ENCODE peak calls at places on chromosomes 16 and 17, in seven cellular contexts. N is AG04450; L is CD8-positive, alpha-beta T cell; W is cardiac fibroblast; M is stomach; V is HFF-Myc; I is GM23248. X is an unnamed sample.
A peak's percentile ranks its signal among the peaks of the same experiment; 100 is the strongest.

GRCh38 chr16:9185396-9185795 is 94.0 kb downstream of the HAPSTR1 start:
- DNase-seq in N (no peak), L (no peak), W (no peak), M (no peak), V (no peak), I (no peak), X (no peak)

GRCh38 chr17:66580601-66581385 is 254.1 kb upstream of the CACNG5 start:
- DNase-seq in N (no peak), L (no peak), W (peak; percentile 22), M (peak; percentile 34), V (peak; percentile 86), I (no peak), X (peak; percentile 46)

GRCh38 chr16:88194397-88195020 is 188.2 kb upstream of the ZNF469 start:
- DNase-seq in N (no peak), L (no peak), W (no peak), M (no peak), V (no peak), I (peak; percentile 79), X (peak; percentile 76)

GRCh38 chr17:55433029-55433628 is 11.5 kb upstream of the MMD start:
- DNase-seq in N (no peak), L (no peak), W (peak; percentile 56), M (no peak), V (no peak), I (peak; percentile 42), X (no peak)

GRCh38 chr16:68229431-68230175 is 6.3 kb downstream of the ESRP2 start:
- DNase-seq in N (peak; percentile 29), L (no peak), W (peak; percentile 73), M (peak; percentile 52), V (peak; percentile 31), I (peak; percentile 86), X (peak; percentile 81)

GRCh38 chr16:9114112-9114511 is 22.7 kb downstream of the HAPSTR1 start:
- DNase-seq in N (no peak), L (no peak), W (no peak), M (no peak), V (no peak), I (no peak), X (no peak)

GRCh38 chr16:86016201-86016965 is 117.4 kb downstream of the IRF8 start:
- DNase-seq in N (no peak), L (no peak), W (peak; percentile 74), M (no peak), V (no peak), I (peak; percentile 70), X (peak; percentile 35)

GRCh38 chr17:54980372-54980771 is 11.8 kb downstream of the STXBP4 start:
- DNase-seq in N (no peak), L (no peak), W (no peak), M (no peak), V (no peak), I (no peak), X (no peak)

GRCh38 chr17:74608511-74608910 is 15.0 kb downstream of the CD300E start:
- DNase-seq in N (no peak), L (no peak), W (no peak), M (no peak), V (no peak), I (no peak), X (no peak)

GRCh38 chr17:5031365-5032082 is 3.7 kb downstream of the SLC52A1 start:
- DNase-seq in N (peak; percentile 26), L (peak; percentile 77), W (peak; percentile 80), M (peak; percentile 81), V (peak; percentile 64), I (peak; percentile 86), X (peak; percentile 88)

GRCh38 chr16:29963021-29963743 is 1.3 kb downstream of the TMEM219 start:
- DNase-seq in N (no peak), L (no peak), W (no peak), M (no peak), V (no peak), I (no peak), X (no peak)

GRCh38 chr16:14579266-14579665 is 50.8 kb downstream of the PARN start:
- DNase-seq in N (no peak), L (no peak), W (peak; percentile 63), M (peak; percentile 41), V (no peak), I (no peak), X (no peak)

GRCh38 chr17:2068589-2069051 is 13.7 kb downstream of the HIC1 start:
- DNase-seq in N (no peak), L (no peak), W (peak; percentile 81), M (no peak), V (no peak), I (peak; percentile 63), X (no peak)

GRCh38 chr17:63701477-63702222 is 1.7 kb upstream of the LIMD2 start:
- DNase-seq in N (no peak), L (peak; percentile 68), W (no peak), M (peak; percentile 41), V (no peak), I (no peak), X (no peak)

GRCh38 chr16:66921758-66922450 is 3.2 kb upstream of the CDH16 start:
- DNase-seq in N (no peak), L (no peak), W (no peak), M (no peak), V (no peak), I (no peak), X (no peak)

GRCh38 chr17:37062036-37062435 is 113.3 kb downstream of the AATF start:
- DNase-seq in N (no peak), L (no peak), W (no peak), M (no peak), V (no peak), I (no peak), X (no peak)

GRCh38 chr17:29124931-29125270 is 55.3 kb downstream of the MYO18A start:
- DNase-seq in N (no peak), L (no peak), W (no peak), M (peak; percentile 96), V (no peak), I (no peak), X (peak; percentile 46)

GRCh38 chr17:56447166-56447565 is 146.3 kb upstream of the NOG start:
- DNase-seq in N (no peak), L (no peak), W (no peak), M (no peak), V (no peak), I (no peak), X (no peak)

GRCh38 chr17:75719732-75720131 is 1.5 kb upstream of the ITGB4 start:
- DNase-seq in N (no peak), L (no peak), W (no peak), M (no peak), V (no peak), I (no peak), X (no peak)

GRCh38 chr16:75695708-75696107 is 5.6 kb downstream of the DUXB start:
- DNase-seq in N (no peak), L (no peak), W (no peak), M (no peak), V (no peak), I (no peak), X (no peak)

GRCh38 chr16:16150117-16150877 is 73.0 kb downstream of the ABCC6 start:
- DNase-seq in N (peak; percentile 73), L (no peak), W (peak; percentile 48), M (no peak), V (peak; percentile 59), I (peak; percentile 53), X (peak; percentile 77)

GRCh38 chr17:27771576-27771975 is 28.8 kb downstream of the NOS2 start:
- DNase-seq in N (no peak), L (no peak), W (no peak), M (no peak), V (no peak), I (no peak), X (no peak)

GRCh38 chr17:9199474-9200196 is 178.3 kb downstream of the NTN1 start:
- DNase-seq in N (no peak), L (no peak), W (no peak), M (no peak), V (no peak), I (peak; percentile 18), X (no peak)

GRCh38 chr17:75830168-75831031 is 13.8 kb downstream of the UNC13D start:
- DNase-seq in N (no peak), L (peak; percentile 19), W (no peak), M (no peak), V (no peak), I (peak; percentile 20), X (no peak)

GRCh38 chr17:10149573-10150399 is 48.6 kb downstream of the GAS7 start:
- DNase-seq in N (no peak), L (no peak), W (peak; percentile 60), M (no peak), V (peak; percentile 77), I (peak; percentile 80), X (peak; percentile 82)

GRCh38 chr17:45424769-45425124 is 7.9 kb downstream of the ARHGAP27 start:
- DNase-seq in N (no peak), L (no peak), W (no peak), M (no peak), V (no peak), I (no peak), X (no peak)
- H3K4me3 ChIP-seq in N (no peak overlapping the region), L (no peak overlapping the region), W (no peak overlapping the region), M (peak overlapping the region; percentile 44), V (no peak overlapping the region), I (no peak overlapping the region), X (no peak overlapping the region)

GRCh38 chr17:7833795-7834553 is at the start of gene KDM6B:
- DNase-seq in N (peak; percentile 67), L (peak; percentile 77), W (peak; percentile 92), M (peak; percentile 95), V (no peak), I (peak; percentile 98), X (peak; percentile 89)
- H3K4me3 ChIP-seq in N (peak within 1 kb of the TSS; percentile 84), L (peak within 1 kb of the TSS; percentile 90), W (peak within 1 kb of the TSS; percentile 77), M (peak within 1 kb of the TSS; percentile 72), V (peak within 1 kb of the TSS; percentile 83), I (peak within 1 kb of the TSS; percentile 83), X (peak within 1 kb of the TSS; percentile 75)

GRCh38 chr16:80802902-80803301 is 1.5 kb downstream of the CDYL2 start:
- DNase-seq in N (no peak), L (no peak), W (no peak), M (no peak), V (no peak), I (no peak), X (no peak)
- H3K4me3 ChIP-seq in N (peak overlapping the region; percentile 68), L (no peak overlapping the region), W (peak overlapping the region; percentile 88), M (peak overlapping the region; percentile 65), V (no peak overlapping the region), I (peak overlapping the region; percentile 73), X (peak overlapping the region; percentile 28)

GRCh38 chr16:12144355-12144754 is 167.8 kb downstream of the SNX29 start:
- DNase-seq in N (no peak), L (no peak), W (no peak), M (no peak), V (no peak), I (no peak), X (no peak)

GRCh38 chr16:12145918-12146317 is 169.4 kb downstream of the SNX29 start:
- DNase-seq in N (no peak), L (no peak), W (no peak), M (no peak), V (no peak), I (no peak), X (no peak)

GRCh38 chr16:12149971-12150370 is 173.4 kb downstream of the SNX29 start:
- DNase-seq in N (no peak), L (no peak), W (no peak), M (no peak), V (no peak), I (no peak), X (no peak)

GRCh38 chr16:12147681-12148479 is 171.3 kb downstream of the SNX29 start:
- DNase-seq in N (no peak), L (no peak), W (no peak), M (no peak), V (no peak), I (no peak), X (no peak)

DNA sequence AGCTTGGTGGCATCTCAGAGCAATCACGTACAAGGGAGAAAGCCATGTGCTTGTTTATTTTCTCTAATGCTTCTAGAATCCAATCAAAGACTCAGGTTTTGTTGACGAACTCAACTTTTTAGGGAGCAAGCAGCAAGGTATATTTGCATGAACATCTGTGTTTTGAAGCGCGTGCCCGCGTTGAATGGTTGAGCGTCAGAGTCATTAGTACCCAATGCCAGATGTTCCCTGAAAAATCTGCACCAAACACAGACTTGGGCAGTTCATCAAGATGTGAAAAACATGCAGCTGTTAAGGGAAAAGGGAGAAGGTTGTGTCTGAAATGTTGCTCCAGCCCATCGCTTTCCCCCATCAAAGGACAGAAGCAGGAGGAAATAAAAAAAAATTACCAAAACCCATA is 170.4 kb downstream of the SNX29 start:
- DNase-seq in N (no peak), L (no peak), W (no peak), M (no peak), V (no peak), I (no peak), X (peak; percentile 52)
- H3K4me3 ChIP-seq in N (no peak overlapping the region), L (no peak overlapping the region), W (no peak overlapping the region), M (no peak overlapping the region), V (no peak overlapping the region), I (no peak overlapping the region), X (no peak overlapping the region)